ENCODE peak calls at places on chromosomes 6 and 20, in nine cellular contexts. L, F, W, K, H, N, V, X and T are unnamed samples.

GRCh38 chr6:1667012-1667804 is 57.5 kb downstream of the FOXC1 start:
- DNase-seq in L (no peak), F (no peak), W (peak), K (no peak), H (no peak), N (no peak), V (no peak), X (no peak), T (peak)

GRCh38 chr20:38129893-38130609 is 35.0 kb downstream of the TGM2 start:
- DNase-seq in L (no peak), F (no peak), W (no peak), K (no peak), H (peak), N (no peak), V (peak), X (no peak), T (no peak)

GRCh38 chr6:143064996-143065683 is 4.5 kb downstream of the AIG1 start:
- DNase-seq in L (no peak), F (no peak), W (peak), K (no peak), H (no peak), N (no peak), V (no peak), X (no peak), T (no peak)

GRCh38 chr6:106728296-106728870 is 99.0 kb downstream of the QRSL1 start:
- DNase-seq in L (no peak), F (no peak), W (no peak), K (no peak), H (peak), N (no peak), V (no peak), X (no peak), T (no peak)

GRCh38 chr20:24629668-24630067 is 160.2 kb downstream of the SYNDIG1 start:
- DNase-seq in L (no peak), F (no peak), W (no peak), K (no peak), H (no peak), N (no peak), V (no peak), X (no peak), T (no peak)

GRCh38 chr6:6191476-6191875 is 129.0 kb downstream of the F13A1 start:
- DNase-seq in L (no peak), F (no peak), W (no peak), K (no peak), H (no peak), N (no peak), V (no peak), X (no peak), T (no peak)

GRCh38 chr6:38488876-38489275 is 150.9 kb downstream of the BTBD9 start:
- DNase-seq in L (no peak), F (no peak), W (no peak), K (no peak), H (no peak), N (no peak), V (no peak), X (no peak), T (no peak)

GRCh38 chr20:62377064-62377461 is 9.8 kb upstream of the RPS21 start:
- DNase-seq in L (no peak), F (no peak), W (no peak), K (no peak), H (no peak), N (no peak), V (no peak), X (no peak), T (no peak)

GRCh38 chr20:37907330-37907676 is 4.4 kb downstream of the VSTM2L start:
- DNase-seq in L (no peak), F (no peak), W (no peak), K (no peak), H (no peak), N (no peak), V (no peak), X (no peak), T (no peak)

GRCh38 chr6:3013486-3013885 is 13.8 kb downstream of the NQO2 start:
- DNase-seq in L (no peak), F (no peak), W (peak), K (no peak), H (no peak), N (no peak), V (no peak), X (peak), T (no peak)

GRCh38 chr6:14039038-14039437 is 78.5 kb upstream of the CD83 start:
- DNase-seq in L (no peak), F (no peak), W (no peak), K (no peak), H (no peak), N (no peak), V (no peak), X (no peak), T (no peak)

GRCh38 chr6:119628691-119629621 is 279.4 kb upstream of the MAN1A1 start:
- DNase-seq in L (no peak), F (no peak), W (no peak), K (no peak), H (no peak), N (no peak), V (no peak), X (no peak), T (no peak)